ENCODE peak calls at places on chromosomes 1 and 21, in ten cellular contexts. A, Y, J, W, O, V, E, B, T and M are unnamed samples.

GRCh38 chr1:152697701-152698600 is at the start of gene LCE2A:
- DNase-seq in A (no peak), Y (no peak), J (no peak), W (no peak), O (no peak), V (peak; percentile 17), E (no peak), B (no peak), T (no peak), M (peak; percentile 5)

GRCh38 chr1:160797861-160798273 is 1.9 kb downstream of the LY9 start:
- DNase-seq in A (peak; percentile 41), Y (no peak), J (no peak), W (no peak), O (no peak), V (no peak), E (no peak), B (no peak), T (peak; percentile 56), M (no peak)

GRCh38 chr1:8367571-8368184 is 49.8 kb downstream of the SLC45A1 start:
- DNase-seq in A (no peak), Y (no peak), J (no peak), W (no peak), O (no peak), V (no peak), E (no peak), B (no peak), T (no peak), M (no peak)

GRCh38 chr21:25895565-25896205 is 160.9 kb downstream of the GABPA start:
- DNase-seq in A (no peak), Y (peak; percentile 21), J (no peak), W (peak; percentile 27), O (no peak), V (peak; percentile 46), E (no peak), B (no peak), T (no peak), M (peak; percentile 25)

GRCh38 chr1:12335815-12336214 is 106.0 kb downstream of the VPS13D start:
- DNase-seq in A (no peak), Y (no peak), J (no peak), W (no peak), O (no peak), V (no peak), E (no peak), B (no peak), T (no peak), M (no peak)

GRCh38 chr1:219066631-219067349 is 106.9 kb upstream of the LYPLAL1 start:
- DNase-seq in A (no peak), Y (peak; percentile 62), J (no peak), W (no peak), O (no peak), V (peak; percentile 80), E (no peak), B (no peak), T (peak; percentile 27), M (peak; percentile 80)

GRCh38 chr1:71089536-71090270 is 8.9 kb upstream of the ZRANB2 start:
- DNase-seq in A (no peak), Y (no peak), J (no peak), W (no peak), O (no peak), V (peak; percentile 65), E (no peak), B (no peak), T (no peak), M (peak; percentile 68)

GRCh38 chr1:13786541-13786940 is 86.6 kb downstream of the PRDM2 start:
- DNase-seq in A (no peak), Y (no peak), J (no peak), W (no peak), O (no peak), V (no peak), E (no peak), B (no peak), T (no peak), M (no peak)

GRCh38 chr1:3460653-3461237 is 6.3 kb downstream of the ARHGEF16 start:
- DNase-seq in A (no peak), Y (peak; percentile 64), J (no peak), W (no peak), O (no peak), V (peak; percentile 42), E (no peak), B (no peak), T (no peak), M (no peak)

GRCh38 chr1:48572632-48573258 is 100.7 kb upstream of the SPATA6 start:
- DNase-seq in A (no peak), Y (peak; percentile 56), J (peak; percentile 69), W (peak; percentile 51), O (peak; percentile 63), V (peak; percentile 25), E (peak; percentile 56), B (peak; percentile 71), T (no peak), M (no peak)